ENCODE peak calls at places on chromosomes 13 and 19, in nine cellular contexts. V is lower leg skin, N is A549, A is upper lobe of left lung, X is tibial nerve, C is sigmoid colon, M is NB4, R is heart left ventricle, Q is body of pancreas. T is an unnamed sample.

GRCh38 chr13:30561506-30561905 is 56.2 kb upstream of the USPL1 start:
- DNase-seq in V (no peak), R (no peak), A (no peak), N (no peak), X (no peak), Q (no peak), C (no peak), M (no peak), T (no peak)

GRCh38 chr19:13718733-13719132 is 45.6 kb upstream of the MRI1 start:
- DNase-seq in V (no peak), R (no peak), C (no peak), X (no peak), A (no peak), Q (peak), M (peak), N (peak), T (no peak)

GRCh38 chr13:49342404-49342803 is 94.7 kb downstream of the CDADC1 start:
- DNase-seq in M (no peak), Q (no peak), A (no peak), V (no peak), R (no peak), C (no peak), N (no peak), X (no peak), T (no peak)

GRCh38 chr13:97165527-97166425 is 56.4 kb upstream of the MBNL2 start:
- DNase-seq in C (no peak), M (no peak), Q (peak), R (no peak), X (no peak), N (no peak), A (no peak), V (no peak), T (no peak)

GRCh38 chr19:49749055-49749716 is 13.9 kb downstream of the TSKS start:
- DNase-seq in A (no peak), R (no peak), C (no peak), N (peak), M (no peak), V (no peak), X (no peak), Q (no peak), T (no peak)

GRCh38 chr13:106357198-106357597 is 178.3 kb downstream of the EFNB2 start:
- DNase-seq in C (no peak), N (no peak), M (no peak), Q (no peak), V (no peak), A (no peak), R (no peak), X (no peak), T (no peak)

GRCh38 chr13:51235756-51236564 is 13.8 kb downstream of the FAM124A start:
- DNase-seq in N (no peak), C (no peak), V (no peak), Q (no peak), X (no peak), A (no peak), M (no peak), R (no peak), T (no peak)

GRCh38 chr19:30530751-30531150 is 158.6 kb downstream of the ZNF536 start:
- DNase-seq in V (no peak), M (no peak), X (no peak), C (no peak), Q (no peak), N (no peak), R (no peak), A (no peak), T (no peak)

GRCh38 chr19:35088514-35088913 is 27.1 kb upstream of the FXYD3 start:
- DNase-seq in X (no peak), R (no peak), M (peak), C (no peak), V (no peak), A (no peak), Q (no peak), N (peak), T (peak)

GRCh38 chr19:10603084-10603872 is 16.2 kb upstream of the AP1M2 start:
- DNase-seq in V (no peak), A (peak), Q (peak), C (peak), M (peak), X (no peak), N (no peak), R (peak), T (no peak)

GRCh38 chr19:11560404-11560988 is 1.5 kb upstream of the ELOF1 start:
- DNase-seq in A (no peak), C (peak), V (no peak), Q (peak), M (peak), X (no peak), R (no peak), N (no peak), T (no peak)

GRCh38 chr19:40283414-40284250 is 1.5 kb downstream of the AKT2 start:
- DNase-seq in R (no peak), Q (peak), V (no peak), N (no peak), X (no peak), C (peak), A (no peak), M (no peak), T (no peak)

GRCh38 chr19:16368385-16369305 is 44.0 kb downstream of the KLF2 start:
- DNase-seq in C (peak), Q (no peak), R (peak), X (no peak), V (no peak), M (no peak), N (no peak), A (no peak), T (no peak)

GRCh38 chr19:36331353-36332228 is 47.4 kb downstream of the ZFP14 start:
- DNase-seq in V (peak), A (peak), C (peak), Q (peak), X (peak), R (peak), N (peak), M (no peak), T (peak)

GRCh38 chr13:42964681-42965305 is 27.2 kb downstream of the EPSTI1 start:
- DNase-seq in X (no peak), C (no peak), N (no peak), A (no peak), R (no peak), V (no peak), M (no peak), Q (no peak), T (no peak)

GRCh38 chr13:50889317-50889716 is 20.3 kb upstream of the RNASEH2B start:
- DNase-seq in Q (no peak), V (no peak), C (no peak), A (no peak), R (no peak), M (no peak), X (no peak), N (no peak), T (no peak)

GRCh38 chr13:107685876-107686275 is 529.5 kb downstream of the LIG4 start:
- DNase-seq in R (no peak), C (no peak), N (no peak), V (no peak), A (peak), Q (no peak), X (no peak), M (no peak), T (no peak)

GRCh38 chr13:81275666-81276258 is 934.8 kb upstream of the SPRY2 start:
- DNase-seq in R (no peak), V (no peak), M (no peak), A (no peak), X (no peak), C (no peak), Q (no peak), N (no peak), T (no peak)

GRCh38 chr19:47704024-47704423 is 9.2 kb upstream of the EHD2 start:
- DNase-seq in Q (no peak), X (no peak), R (no peak), M (no peak), C (no peak), V (no peak), A (no peak), N (no peak), T (no peak)

GRCh38 chr13:73835138-73835721 is 299.0 kb downstream of the KLF12 start:
- DNase-seq in Q (no peak), X (no peak), C (no peak), R (no peak), A (no peak), N (peak), M (peak), V (no peak), T (peak)

GRCh38 chr13:43159007-43159406 is 135.6 kb downstream of the DNAJC15 start:
- DNase-seq in R (no peak), V (no peak), A (no peak), C (no peak), X (no peak), M (no peak), Q (no peak), N (no peak), T (no peak)

GRCh38 chr13:106003651-106004050 is 531.8 kb downstream of the EFNB2 start:
- DNase-seq in M (no peak), A (no peak), N (no peak), R (no peak), V (no peak), X (no peak), C (no peak), Q (no peak), T (no peak)

DNA sequence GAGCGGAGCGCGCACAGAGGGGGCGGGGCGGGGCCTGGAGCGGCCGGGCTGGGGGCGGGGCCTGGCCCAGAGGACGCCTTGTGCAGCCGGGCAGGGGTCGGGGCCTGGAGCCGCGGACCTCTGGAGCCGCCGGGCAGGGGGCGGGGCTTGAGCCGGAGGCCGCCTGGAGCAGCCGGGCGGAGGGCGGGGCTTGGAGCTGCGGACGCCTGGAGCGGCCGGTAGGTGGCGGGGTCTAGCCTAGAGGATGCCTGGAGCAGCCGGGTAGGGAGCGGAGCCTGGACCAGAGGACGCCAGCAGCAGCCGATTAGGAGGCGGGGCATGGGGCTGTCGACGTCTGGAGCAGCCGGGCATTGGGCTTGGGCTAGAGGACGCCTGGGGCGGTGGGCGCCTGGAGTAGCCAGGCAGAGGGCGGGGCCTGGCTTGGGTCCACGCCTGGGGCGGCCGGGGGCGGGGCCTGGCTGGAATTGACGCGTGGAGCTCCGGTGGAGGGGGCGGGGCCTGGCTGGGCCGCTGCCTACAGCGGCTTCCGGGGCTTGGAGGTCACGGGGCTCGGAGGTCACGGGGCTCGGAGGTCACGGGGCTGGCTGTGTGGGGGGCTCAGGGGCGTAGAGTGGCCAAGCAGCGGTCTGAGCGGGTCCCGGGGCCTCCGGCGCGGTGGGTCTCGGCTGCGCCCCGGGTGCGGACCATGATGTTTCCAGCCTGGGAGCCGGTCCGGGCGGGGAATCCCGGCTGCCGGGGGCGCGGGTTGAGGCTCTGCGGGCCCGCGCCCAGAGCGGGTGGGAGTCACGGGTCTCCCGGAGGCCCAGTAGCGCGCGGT is at the start of gene ANKRD10:
- DNase-seq in N (peak), C (peak), V (peak), M (peak), Q (peak), X (peak), R (peak), A (peak), T (peak)
- TF ChIP-seq POLR2A in N (no peak), C (no peak), V (no peak), M (peak), Q (peak), X (peak), R (peak), A (peak), T (peak)

DNA sequence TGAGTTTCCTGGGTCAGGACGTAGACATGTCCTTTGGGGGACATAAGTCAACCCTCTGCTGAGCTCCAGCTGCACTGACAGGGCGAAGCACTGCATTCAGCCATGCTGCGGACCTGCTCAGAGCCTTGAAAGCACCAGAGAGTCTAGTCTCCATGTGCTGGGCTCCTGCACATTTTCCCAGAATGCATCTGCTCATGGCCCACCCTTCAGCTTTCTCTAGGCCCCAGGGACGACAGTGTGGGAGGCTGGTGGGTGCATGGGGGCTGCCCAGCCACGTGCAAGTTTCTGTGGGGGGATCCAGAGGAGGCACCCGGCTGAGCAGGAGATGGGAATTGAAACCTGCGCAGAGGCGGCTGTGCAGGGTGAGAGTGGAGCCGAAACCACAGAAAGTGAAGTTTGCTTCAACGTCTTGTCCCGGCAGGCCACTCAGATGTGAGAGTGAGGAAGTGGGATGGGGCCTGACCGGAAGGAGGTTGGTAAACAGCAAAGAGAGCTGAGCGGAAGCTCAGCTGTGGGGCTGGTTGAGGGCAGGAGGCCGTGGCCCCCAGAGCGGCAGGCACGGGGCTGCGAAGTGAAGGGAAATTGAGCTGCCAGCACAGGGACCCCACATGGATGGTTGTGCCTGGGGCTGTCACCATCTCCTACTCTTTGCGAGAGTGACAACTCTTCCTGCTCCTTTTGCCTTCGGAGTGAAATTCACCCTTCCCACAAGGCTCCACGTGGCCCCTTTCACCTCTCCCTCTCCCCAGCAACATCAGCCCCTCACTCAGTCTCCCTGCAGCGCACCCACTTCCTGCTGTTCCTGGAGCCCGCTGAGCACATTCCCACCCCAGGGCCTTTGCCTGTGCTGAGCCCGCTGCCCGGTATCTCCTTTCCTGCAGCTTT is 11.8 kb downstream of the PGLS start:
- DNase-seq in V (peak), X (peak), C (peak), A (peak), R (peak), N (no peak), M (peak), Q (peak), T (no peak)
- TF ChIP-seq POLR2A in V (no peak), X (no peak), C (no peak), A (peak), R (no peak), N (no peak), M (peak), Q (no peak), T (no peak)

GRCh38 chr19:608155-609000 is 18.7 kb downstream of the HCN2 start:
- DNase-seq in X (no peak), V (no peak), C (no peak), A (peak), R (no peak), Q (no peak), M (no peak), N (no peak), T (no peak)
- TF ChIP-seq POLR2A in X (no peak), V (no peak), C (no peak), A (no peak), R (no peak), Q (no peak), M (no peak), N (no peak), T (no peak)

GRCh38 chr19:54429545-54430227 is 14.4 kb downstream of the TTYH1 start:
- DNase-seq in R (no peak), Q (no peak), M (no peak), N (no peak), X (no peak), A (peak), C (no peak), V (no peak), T (no peak)
- TF ChIP-seq POLR2A in R (no peak), Q (no peak), M (no peak), N (no peak), X (no peak), A (no peak), C (no peak), V (no peak), T (no peak)

DNA sequence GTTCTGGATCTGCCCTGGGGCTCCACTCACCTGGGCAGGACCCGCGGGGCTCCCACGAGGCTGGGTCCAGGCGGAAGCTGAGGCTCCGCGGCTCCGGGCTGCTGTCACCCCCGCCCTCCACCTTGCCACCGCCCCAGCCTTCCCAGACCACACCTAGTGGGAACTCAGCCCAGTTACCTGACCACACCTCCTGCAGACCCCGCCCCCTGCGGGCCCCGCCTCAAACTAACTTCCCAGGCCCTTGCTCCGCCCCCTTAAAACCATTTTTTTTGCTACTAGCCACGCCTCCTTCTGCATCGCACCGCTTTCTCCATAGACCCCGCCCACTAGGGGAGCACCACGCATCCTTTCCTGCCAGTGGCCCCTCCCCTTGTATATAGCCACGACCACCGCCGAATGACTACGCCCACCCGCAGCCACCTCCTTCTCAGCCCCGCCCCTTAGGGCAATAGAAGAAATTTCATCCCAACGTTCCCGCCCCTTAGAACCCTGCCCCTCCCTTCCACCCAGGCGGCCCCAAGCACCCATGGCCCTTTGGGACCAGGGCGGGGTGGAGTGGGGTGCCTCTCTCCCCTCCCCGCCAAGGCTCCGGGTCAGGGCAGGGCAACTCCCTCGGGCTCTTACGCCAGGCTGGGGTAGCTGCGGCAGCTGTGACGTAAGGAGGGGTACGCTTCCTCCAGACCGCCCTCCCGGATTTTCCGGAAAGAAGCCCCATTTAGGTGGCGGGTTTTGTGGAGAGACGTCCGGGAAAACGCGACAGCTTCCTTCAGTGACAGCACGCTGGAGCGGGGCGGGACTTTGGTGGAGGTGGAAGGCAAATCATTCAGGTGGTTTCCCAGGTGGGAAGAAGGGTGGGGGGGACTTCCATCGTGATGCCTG is at the start of gene SH2D3A:
- DNase-seq in X (no peak), A (peak), M (peak), R (peak), V (peak), C (peak), Q (peak), N (peak), T (peak)
- TF ChIP-seq POLR2A in X (no peak), A (peak), M (no peak), R (no peak), V (no peak), C (no peak), Q (peak), N (no peak), T (no peak)

T was measured in H54.